ENCODE peak calls at places on chromosomes 3 and 15, in nine cellular contexts. X is HCT116, H is stomach, E is body of pancreas, R is GM12891, C is uterus, B is prostate gland, A is NB4, K is Peyer's patch. O is an unnamed sample.

GRCh38 chr3:126125341-126125740 is 41.4 kb upstream of the SLC41A3 start:
- DNase-seq in X (no peak), A (no peak), B (no peak), E (peak; percentile 0), C (no peak), H (peak; percentile 13), R (no peak), K (no peak), O (no peak)

GRCh38 chr15:26790118-26790517 is 17.3 kb upstream of the GABRB3 start:
- DNase-seq in C (no peak), X (no peak), H (no peak), E (no peak), K (no peak), A (no peak), R (no peak), B (no peak), O (no peak)

GRCh38 chr3:135989247-135989646 is 23.7 kb downstream of the PPP2R3A start:
- DNase-seq in K (no peak), H (no peak), E (no peak), X (no peak), C (no peak), A (no peak), B (no peak), R (no peak), O (no peak)

GRCh38 chr3:129549805-129550204 is 6.8 kb downstream of the H1-8 start:
- DNase-seq in K (no peak), B (no peak), C (no peak), R (no peak), E (no peak), A (no peak), X (no peak), H (no peak), O (no peak)

GRCh38 chr3:16148783-16149182 is 25.7 kb upstream of the GALNT15 start:
- DNase-seq in K (no peak), A (no peak), H (peak; percentile 33), B (peak; percentile 32), X (no peak), C (peak; percentile 74), E (peak; percentile 40), R (no peak), O (no peak)

GRCh38 chr15:57698243-57698642 is 8.3 kb upstream of the POLR2M start:
- DNase-seq in R (no peak), H (no peak), X (no peak), K (no peak), A (no peak), B (no peak), E (no peak), C (no peak), O (no peak)

GRCh38 chr15:77511869-77512268 is 91.2 kb downstream of the HMG20A start:
- DNase-seq in H (no peak), K (no peak), B (no peak), A (no peak), E (no peak), C (no peak), R (no peak), X (no peak), O (no peak)

GRCh38 chr3:133237380-133237779 is 162.5 kb upstream of the BFSP2 start:
- DNase-seq in C (no peak), R (no peak), X (no peak), A (no peak), B (no peak), K (no peak), E (no peak), H (no peak), O (no peak)

GRCh38 chr3:128316456-128316855 is 150.2 kb downstream of the DNAJB8 start:
- DNase-seq in X (no peak), H (peak; percentile 17), C (peak; percentile 82), K (peak; percentile 48), E (no peak), A (no peak), R (no peak), B (peak; percentile 4), O (no peak)

GRCh38 chr3:11808231-11808630 is 38.5 kb downstream of the TAMM41 start:
- DNase-seq in C (no peak), R (no peak), E (no peak), K (no peak), X (no peak), A (no peak), H (no peak), B (no peak), O (no peak)

GRCh38 chr3:175001091-175001490 is 142.0 kb downstream of the NAALADL2 start:
- DNase-seq in B (no peak), X (no peak), H (no peak), K (no peak), E (no peak), A (no peak), C (no peak), R (no peak), O (no peak)

GRCh38 chr3:133573054-133573628 is 345 bp upstream of the CDV3 start:
- DNase-seq in R (peak; percentile 62), H (peak; percentile 100), C (peak; percentile 100), A (peak; percentile 100), B (peak; percentile 100), X (peak; percentile 100), K (peak; percentile 100), E (peak; percentile 100), O (peak; percentile 68)

GRCh38 chr15:101056366-101057334 is 137.5 kb downstream of the LRRK1 start:
- DNase-seq in E (no peak), K (no peak), X (no peak), H (peak; percentile 24), B (no peak), A (peak; percentile 85), R (no peak), C (no peak), O (no peak)

GRCh38 chr15:98815207-98815606 is 166.9 kb downstream of the IGF1R start:
- DNase-seq in K (no peak), E (no peak), A (no peak), X (no peak), H (no peak), B (no peak), C (no peak), R (no peak), O (no peak)

GRCh38 chr3:44965165-44965564 is 10.8 kb downstream of the ZDHHC3 start:
- DNase-seq in R (no peak), E (no peak), K (no peak), X (no peak), C (no peak), A (peak; percentile 54), H (no peak), B (no peak), O (no peak)

GRCh38 chr3:44969170-44969569 is 6.8 kb downstream of the ZDHHC3 start:
- DNase-seq in A (peak; percentile 90), E (no peak), R (no peak), B (no peak), X (no peak), C (no peak), H (peak; percentile 19), K (no peak), O (no peak)

GRCh38 chr3:44968447-44968858 is 7.5 kb downstream of the ZDHHC3 start:
- DNase-seq in K (no peak), R (no peak), X (no peak), E (no peak), B (no peak), A (no peak), C (no peak), H (peak; percentile 7), O (no peak)

GRCh38 chr3:44969779-44970178 is 6.2 kb downstream of the ZDHHC3 start:
- DNase-seq in A (no peak), K (no peak), H (peak; percentile 8), C (no peak), X (no peak), E (no peak), R (no peak), B (no peak), O (no peak)

DNA sequence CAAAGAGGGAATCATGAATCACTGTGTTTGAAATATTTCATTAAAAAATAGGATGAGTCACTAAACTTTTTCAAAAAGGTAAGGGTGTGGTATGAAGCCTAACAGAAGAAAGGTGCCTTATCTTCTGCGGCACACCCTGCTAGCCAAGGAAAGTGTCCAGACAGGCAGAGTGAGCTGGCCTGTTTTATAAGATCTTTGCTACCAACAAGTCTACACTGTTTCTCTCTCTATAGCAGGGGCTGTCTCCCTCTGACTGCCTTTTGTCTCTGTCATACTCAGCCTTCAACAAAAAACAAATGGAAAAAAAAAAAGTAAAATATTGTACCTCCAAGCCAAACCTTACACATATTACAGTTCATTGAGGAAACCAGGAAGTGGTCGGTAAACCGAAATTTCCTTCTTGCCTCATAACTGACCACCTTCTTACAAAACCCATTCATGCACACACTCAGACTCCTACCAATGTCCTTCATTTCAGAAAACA is 9.1 kb downstream of the ZDHHC3 start:
- DNase-seq in K (no peak), B (peak; percentile 41), H (peak; percentile 53), R (no peak), C (no peak), E (no peak), A (peak; percentile 94), X (peak; percentile 79), O (no peak)
- TF ChIP-seq POLR2A in K (no peak), B (no peak), H (no peak), R (no peak), C (no peak), E (no peak), A (peak; percentile 13), X (no peak), O (no peak)

GRCh38 chr3:10002951-10003350 is 16.3 kb upstream of the EMC3 start:
- DNase-seq in R (no peak), B (no peak), A (no peak), C (no peak), K (no peak), H (no peak), X (no peak), E (no peak), O (no peak)
- TF ChIP-seq POLR2A in R (no peak), B (no peak), A (no peak), C (no peak), K (no peak), H (no peak), X (no peak), E (no peak), O (no peak)

GRCh38 chr15:45022871-45023658 is at the start of gene SORD:
- DNase-seq in R (peak; percentile 95), C (peak; percentile 91), K (peak; percentile 95), A (peak; percentile 93), X (peak; percentile 68), E (peak; percentile 94), B (peak; percentile 92), H (peak; percentile 96), O (peak; percentile 93)
- TF ChIP-seq POLR2A in R (no peak), C (no peak), K (no peak), A (peak; percentile 94), X (no peak), E (peak; percentile 72), B (peak; percentile 64), H (no peak), O (peak; percentile 60)

DNA sequence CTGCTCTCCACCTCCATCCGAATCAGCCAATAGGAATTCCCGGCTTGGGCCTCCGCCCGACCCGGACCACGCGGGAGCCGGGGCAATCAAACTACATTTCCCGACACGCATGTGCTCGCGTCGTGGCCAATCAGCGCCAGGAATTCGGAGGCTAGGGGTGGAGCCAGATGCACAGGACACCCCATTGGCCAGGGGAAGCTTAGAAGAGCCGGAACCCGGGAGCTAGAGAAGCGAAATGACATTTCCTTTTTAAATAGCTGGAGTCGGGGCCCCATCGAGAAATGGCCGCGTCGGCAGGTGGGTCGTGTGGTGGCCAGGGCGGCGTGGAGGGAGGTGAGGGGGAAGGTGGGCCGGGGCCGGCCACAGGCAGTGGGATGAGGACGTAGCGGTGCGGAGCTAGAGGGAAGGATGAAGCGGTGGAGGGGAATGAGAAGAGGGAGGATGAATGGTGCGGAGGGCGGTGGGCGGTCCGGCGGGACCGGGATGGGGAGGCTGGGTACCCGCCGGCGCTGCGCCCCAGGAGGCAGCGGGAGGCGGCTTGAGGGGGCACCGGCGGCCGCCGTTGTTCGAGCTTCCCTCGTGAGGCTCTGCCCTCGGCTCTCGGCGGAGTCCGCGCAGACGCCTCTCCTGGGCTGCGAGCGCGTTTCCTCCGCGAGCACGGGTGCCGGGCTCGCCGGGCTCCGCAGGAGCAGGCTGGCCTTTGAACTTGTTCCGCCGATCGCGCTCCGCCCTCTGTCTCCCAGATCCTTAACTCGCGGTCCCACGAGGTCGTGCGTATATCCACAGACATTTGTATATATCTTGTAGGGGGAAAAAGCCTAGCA is at the start of gene KBTBD8:
- DNase-seq in A (peak; percentile 98), B (peak; percentile 99), E (peak; percentile 98), H (peak; percentile 98), C (peak; percentile 98), R (peak; percentile 84), K (peak; percentile 98), X (peak; percentile 96), O (peak; percentile 88)
- TF ChIP-seq POLR2A in A (peak; percentile 34), B (peak; percentile 32), E (peak; percentile 65), H (peak; percentile 23), C (no peak), R (no peak), K (peak; percentile 70), X (no peak), O (peak; percentile 19)